ENCODE peak calls at places on chromosomes 4 and X, in seven cellular contexts. Q is CD8-positive, alpha-beta memory T cell; H is substantia nigra; N is RPMI7951; X is kidney epithelial cell; V is fibroblast of mammary gland; U is NCI-H345. P is an unnamed sample.

GRCh38 chr4:85486425-85487101 is 11.6 kb downstream of the ARHGAP24 start:
- DNase-seq in Q (no peak), H (no peak), N (peak; percentile 55), X (no peak), V (peak; percentile 65), U (no peak), P (no peak)

GRCh38 chr4:621296-622070 is 3.9 kb upstream of the PDE6B start:
- DNase-seq in Q (no peak), H (no peak), N (no peak), X (no peak), V (no peak), U (no peak), P (no peak)

GRCh38 chr4:169225058-169225751 is 45.6 kb downstream of the SH3RF1 start:
- DNase-seq in Q (no peak), H (no peak), N (peak; percentile 94), X (peak; percentile 88), V (peak; percentile 98), U (no peak), P (no peak)

GRCh38 chr4:23934915-23935314 is 45.1 kb upstream of the PPARGC1A start:
- DNase-seq in Q (no peak), H (no peak), N (peak; percentile 92), X (peak; percentile 82), V (peak; percentile 95), U (no peak), P (no peak)

GRCh38 chr4:99886146-99886545 is 8.1 kb downstream of the LAMTOR3 start:
- DNase-seq in Q (no peak), H (no peak), N (peak; percentile 55), X (no peak), V (peak; percentile 65), U (no peak), P (no peak)

GRCh38 chrX:6505960-6506359 is 29.0 kb downstream of the VCX3A start:
- DNase-seq in Q (no peak), H (no peak), N (no peak), X (no peak), V (no peak), U (no peak), P (no peak)

GRCh38 chrX:152869972-152870371 is 27.9 kb upstream of the ZNF185 start:
- DNase-seq in Q (no peak), H (no peak), N (no peak), X (no peak), V (no peak), U (no peak), P (no peak)

GRCh38 chr4:35364321-35364870 is 879.9 kb downstream of the ARAP2 start:
- DNase-seq in Q (no peak), H (no peak), N (no peak), X (no peak), V (no peak), U (no peak), P (no peak)

GRCh38 chr4:35534946-35535345 is 709.4 kb downstream of the ARAP2 start:
- DNase-seq in Q (no peak), H (no peak), N (no peak), X (no peak), V (no peak), U (no peak), P (no peak)

GRCh38 chrX:19176901-19177630 is 54.8 kb upstream of the ADGRG2 start:
- DNase-seq in Q (no peak), H (no peak), N (no peak), X (no peak), V (no peak), U (no peak), P (no peak)

GRCh38 chr4:145170209-145170608 is 10.2 kb downstream of the OTUD4 start:
- DNase-seq in Q (no peak), H (no peak), N (no peak), X (no peak), V (no peak), U (no peak), P (no peak)

GRCh38 chr4:65971686-65972085 is 301.4 kb upstream of the EPHA5 start:
- DNase-seq in Q (no peak), H (no peak), N (no peak), X (no peak), V (no peak), U (no peak), P (no peak)

GRCh38 chr4:83386931-83387897 is 52.6 kb upstream of the HPSE start:
- DNase-seq in Q (no peak), H (no peak), N (no peak), X (no peak), V (no peak), U (no peak), P (no peak)

GRCh38 chrX:24178441-24178840 is 28.9 kb downstream of the ZFX start:
- DNase-seq in Q (no peak), H (no peak), N (no peak), X (no peak), V (no peak), U (no peak), P (no peak)

GRCh38 chr4:185728886-185729285 is 83.1 kb downstream of the SORBS2 start:
- DNase-seq in Q (no peak), H (no peak), N (no peak), X (no peak), V (no peak), U (no peak), P (no peak)

GRCh38 chr4:68271851-68272756 is 26.6 kb upstream of the TMPRSS11B start:
- DNase-seq in Q (peak; percentile 37), H (no peak), N (peak; percentile 44), X (no peak), V (peak; percentile 65), U (peak; percentile 10), P (peak; percentile 71)

GRCh38 chrX:47831788-47832187 is 4.9 kb upstream of the ZNF81 start:
- DNase-seq in Q (peak; percentile 50), H (peak; percentile 2), N (peak; percentile 56), X (no peak), V (peak; percentile 35), U (peak; percentile 58), P (peak; percentile 47)

GRCh38 chr4:96448315-96448872 is 608.5 kb downstream of the PDHA2 start:
- DNase-seq in Q (no peak), H (no peak), N (no peak), X (no peak), V (no peak), U (no peak), P (no peak)

GRCh38 chrX:20139966-20140365 is 1.7 kb downstream of the EIF1AX start:
- DNase-seq in Q (no peak), H (no peak), N (no peak), X (no peak), V (peak; percentile 90), U (no peak), P (no peak)

GRCh38 chrX:1185556-1185955 is 26.9 kb downstream of the CRLF2 start:
- DNase-seq in Q (no peak), H (no peak), N (no peak), X (no peak), V (no peak), U (no peak), P (no peak)

GRCh38 chrX:118974088-118974907 is at the start of gene LONRF3:
- DNase-seq in Q (peak; percentile 57), H (peak; percentile 36), N (peak; percentile 44), X (no peak), V (peak; percentile 42), U (peak; percentile 33), P (peak; percentile 79)

GRCh38 chr4:127732623-127733199 is 2.5 kb downstream of the SLC25A31 start:
- DNase-seq in Q (no peak), H (no peak), N (peak; percentile 42), X (no peak), V (peak; percentile 55), U (peak; percentile 28), P (peak; percentile 52)

GRCh38 chrX:22278375-22278774 is 5.7 kb downstream of the CBLL2 start:
- DNase-seq in Q (no peak), H (no peak), N (no peak), X (no peak), V (peak; percentile 23), U (no peak), P (peak; percentile 3)

GRCh38 chr4:89491731-89492235 is 184.2 kb upstream of the GPRIN3 start:
- DNase-seq in Q (no peak), H (no peak), N (no peak), X (no peak), V (no peak), U (no peak), P (no peak)

GRCh38 chrX:155632424-155633100 is 19.8 kb upstream of the TMLHE start:
- DNase-seq in Q (no peak), H (no peak), N (peak; percentile 75), X (no peak), V (no peak), U (no peak), P (no peak)

GRCh38 chr4:103099691-103100392 is at the start of gene BDH2:
- DNase-seq in Q (peak; percentile 79), H (peak; percentile 10), N (peak; percentile 88), X (peak; percentile 95), V (peak; percentile 98), U (peak; percentile 83), P (peak; percentile 92)

GRCh38 chr4:70915048-70915815 is 13.1 kb downstream of the MOB1B start:
- DNase-seq in Q (no peak), H (no peak), N (peak; percentile 69), X (no peak), V (peak; percentile 31), U (no peak), P (no peak)

GRCh38 chrX:57900961-57901360 is 9.3 kb downstream of the ZXDA start:
- DNase-seq in Q (no peak), H (no peak), N (peak; percentile 67), X (no peak), V (peak; percentile 21), U (no peak), P (no peak)

GRCh38 chrX:118239471-118239870 is 106.4 kb upstream of the WDR44 start:
- DNase-seq in Q (no peak), H (no peak), N (no peak), X (no peak), V (peak; percentile 79), U (no peak), P (no peak)

GRCh38 chr4:986949-987688 is at the start of gene IDUA:
- DNase-seq in Q (peak; percentile 88), H (peak; percentile 80), N (peak; percentile 60), X (no peak), V (peak; percentile 68), U (peak; percentile 54), P (peak; percentile 73)